ENCODE peak calls at places on chromosomes 6 and 20, in nine cellular contexts. X, D, M, S, Q, N, L, U and Y are unnamed samples.

GRCh38 chr6:88004707-88005106 is 42.9 kb upstream of the SPACA1 start:
- DNase-seq in M (no peak), N (no peak), L (no peak), X (no peak), Q (no peak), D (no peak), S (no peak), U (no peak), Y (no peak)

GRCh38 chr6:68343901-68344300 is 291.2 kb upstream of the ADGRB3 start:
- DNase-seq in M (peak; percentile 6), D (peak; percentile 34), L (no peak), U (peak; percentile 35), X (peak; percentile 22), Q (no peak), N (peak; percentile 37), S (peak; percentile 34), Y (no peak)

GRCh38 chr6:158706369-158706982 is 56.6 kb downstream of the SYTL3 start:
- DNase-seq in S (peak; percentile 38), U (no peak), Q (no peak), M (no peak), L (no peak), D (peak; percentile 62), X (peak; percentile 39), N (peak; percentile 40), Y (no peak)

GRCh38 chr6:148435386-148435785 is 92.7 kb downstream of the SASH1 start:
- DNase-seq in D (peak; percentile 76), L (no peak), U (no peak), M (no peak), Q (no peak), X (no peak), N (no peak), S (no peak), Y (no peak)

GRCh38 chr6:62971976-62972658 is 239.2 kb upstream of the FKBP1C start:
- DNase-seq in U (no peak), M (peak; percentile 45), L (no peak), D (no peak), N (no peak), X (no peak), S (no peak), Q (no peak), Y (no peak)

GRCh38 chr20:25226433-25227316 is 21.2 kb upstream of the PYGB start:
- DNase-seq in M (no peak), N (no peak), L (no peak), Q (no peak), U (no peak), X (no peak), S (no peak), D (no peak), Y (no peak)

GRCh38 chr6:15864033-15864707 is 201.3 kb upstream of the DTNBP1 start:
- DNase-seq in X (no peak), M (peak; percentile 4), Q (no peak), L (no peak), D (no peak), N (no peak), S (no peak), U (no peak), Y (no peak)

GRCh38 chr6:167127785-167128531 is 5.1 kb downstream of the CCR6 start:
- DNase-seq in S (no peak), Q (no peak), X (no peak), U (no peak), L (no peak), N (no peak), D (no peak), M (peak; percentile 41), Y (no peak)

GRCh38 chr6:10381830-10382208 is 33.1 kb downstream of the TFAP2A start:
- DNase-seq in S (no peak), U (no peak), N (no peak), Q (no peak), M (no peak), D (no peak), X (no peak), L (no peak), Y (no peak)

GRCh38 chr20:45456632-45457031 is 12.9 kb upstream of the WFDC2 start:
- DNase-seq in M (no peak), U (peak; percentile 51), N (peak; percentile 22), S (no peak), D (peak; percentile 10), Q (no peak), X (peak; percentile 29), L (no peak), Y (no peak)

GRCh38 chr6:35419961-35420360 is 32.2 kb upstream of the FANCE start:
- DNase-seq in D (no peak), X (no peak), U (no peak), N (no peak), S (no peak), M (no peak), Q (no peak), L (no peak), Y (no peak)

GRCh38 chr6:75273009-75273408 is 11.6 kb downstream of the TMEM30A start:
- DNase-seq in U (no peak), L (no peak), Q (no peak), D (no peak), X (no peak), M (no peak), S (no peak), N (no peak), Y (no peak)

GRCh38 chr6:121480099-121480713 is 44.8 kb downstream of the GJA1 start:
- DNase-seq in M (no peak), X (no peak), D (no peak), S (no peak), U (no peak), N (no peak), Q (no peak), L (no peak), Y (no peak)

DNA sequence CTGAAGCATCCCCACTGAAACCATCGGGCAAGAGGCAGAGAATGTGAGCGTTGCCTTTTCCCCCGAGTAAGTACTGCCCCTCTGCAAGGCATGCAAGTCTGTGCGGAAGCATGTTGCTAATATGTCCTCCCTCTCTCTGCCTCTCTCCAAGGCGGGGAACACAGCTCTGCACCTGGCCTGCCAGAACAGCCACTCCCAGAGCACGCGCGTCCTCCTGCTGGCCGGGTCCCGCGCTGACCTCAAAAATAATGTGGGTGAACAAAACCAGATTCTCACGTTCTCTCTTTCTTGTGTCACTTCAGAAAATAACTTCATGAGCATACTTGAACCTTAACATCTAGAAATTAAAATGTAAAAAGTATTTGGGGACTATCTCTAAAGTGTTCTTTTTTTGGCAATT is 26.4 kb downstream of the LYRM2 start:
- DNase-seq in D (no peak), U (no peak), M (no peak), Q (no peak), N (peak; percentile 11), X (no peak), L (no peak), S (no peak), Y (no peak)
- TF ChIP-seq CTCF in D (no peak), U (no peak), M (peak; percentile 15), Q (no peak), N (no peak), X (peak; percentile 38), L (no peak), S (no peak), Y (no peak)

GRCh38 chr20:14582855-14583254 is 245.4 kb upstream of the FLRT3 start:
- DNase-seq in M (peak; percentile 16), U (no peak), L (no peak), N (no peak), X (no peak), Q (no peak), S (no peak), D (no peak), Y (no peak)
- TF ChIP-seq CTCF in M (no peak), U (no peak), L (no peak), N (no peak), X (no peak), Q (no peak), S (no peak), D (no peak), Y (no peak)

GRCh38 chr20:62959998-62960436 is 7.5 kb downstream of the SLC17A9 start:
- DNase-seq in M (no peak), U (no peak), S (no peak), D (no peak), X (no peak), N (no peak), Q (no peak), L (no peak), Y (no peak)
- TF ChIP-seq CTCF in M (no peak), U (no peak), S (no peak), D (no peak), X (no peak), N (no peak), Q (no peak), L (no peak), Y (no peak)

GRCh38 chr6:84753173-84753572 is 11.2 kb downstream of the TBX18 start:
- DNase-seq in L (no peak), U (no peak), D (no peak), S (no peak), Q (no peak), N (no peak), M (no peak), X (no peak), Y (no peak)

GRCh38 chr6:84749181-84749580 is 15.2 kb downstream of the TBX18 start:
- DNase-seq in L (no peak), M (no peak), X (no peak), S (no peak), N (no peak), D (no peak), U (no peak), Q (no peak), Y (no peak)

GRCh38 chr6:84748331-84748730 is 16.1 kb downstream of the TBX18 start:
- DNase-seq in X (no peak), L (no peak), S (no peak), U (no peak), N (no peak), Q (no peak), D (no peak), M (no peak), Y (no peak)

GRCh38 chr6:84756466-84756865 is 7.9 kb downstream of the TBX18 start:
- DNase-seq in Q (no peak), S (no peak), U (no peak), N (no peak), L (no peak), M (no peak), X (no peak), D (no peak), Y (no peak)

GRCh38 chr6:84752118-84752850 is 12.1 kb downstream of the TBX18 start:
- DNase-seq in S (peak; percentile 85), M (no peak), Q (no peak), D (peak; percentile 82), U (no peak), X (no peak), N (no peak), L (no peak), Y (no peak)
- TF ChIP-seq CTCF in S (peak; percentile 45), M (no peak), Q (no peak), D (peak; percentile 32), U (no peak), X (no peak), N (no peak), L (no peak), Y (no peak)

DNA sequence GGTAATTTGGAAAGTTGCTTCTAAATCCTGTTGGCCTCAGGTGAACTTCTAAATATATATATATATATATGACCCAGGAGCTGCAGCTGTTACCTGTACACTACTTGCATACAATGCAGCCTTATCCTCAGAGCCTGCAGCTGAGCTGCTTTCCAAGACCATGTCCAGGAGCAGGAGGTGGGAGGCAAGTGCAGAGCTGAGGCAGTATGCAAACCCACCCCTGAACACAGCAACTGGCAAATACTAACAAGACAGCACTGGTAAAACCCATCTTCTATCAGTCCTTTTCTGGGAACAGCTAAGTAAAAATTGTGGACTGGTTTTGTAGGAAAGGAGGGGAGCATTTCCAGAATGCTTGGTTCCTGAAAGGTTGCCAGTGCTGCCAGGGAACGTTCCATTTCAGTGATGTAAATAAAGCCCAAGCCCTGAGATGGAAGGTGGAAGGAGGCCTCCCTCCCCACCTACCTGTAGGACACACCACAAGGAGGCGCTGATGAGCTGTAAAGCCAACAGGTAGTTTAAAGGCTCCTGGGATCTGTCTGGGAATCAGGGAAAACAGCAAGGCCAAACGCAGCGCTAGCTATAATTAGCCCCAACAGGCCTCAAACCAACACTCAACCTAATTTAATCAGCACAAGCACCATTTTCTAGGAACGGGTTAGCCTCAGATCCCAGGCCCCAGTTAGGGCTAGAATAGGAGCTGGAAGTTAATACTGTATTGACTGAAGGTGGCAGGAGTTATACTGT is 93.8 kb upstream of the MAP7 start:
- DNase-seq in U (peak; percentile 78), M (peak; percentile 58), X (peak; percentile 86), S (peak; percentile 77), Q (peak; percentile 85), L (peak; percentile 100), D (peak; percentile 93), N (peak; percentile 92), Y (peak; percentile 65)
- TF ChIP-seq CTCF in U (peak; percentile 84), M (peak; percentile 96), X (peak; percentile 94), S (peak; percentile 91), Q (peak; percentile 99), L (no peak), D (peak; percentile 92), N (peak; percentile 81), Y (peak; percentile 91)